ENCODE peak calls at places on chromosome 4, in five cellular contexts. One of them, this sample, is unnamed.
A peak's percentile ranks its signal among the peaks of the same experiment; 100 is the strongest.

GRCh38 chr4:74202062-74202586 is 44.2 kb downstream of the MTHFD2L start:
- DNase-seq in body of pancreas: peak; percentile 24
- DNase-seq in naive thymus-derived CD8-positive, alpha-beta T cell: no peak
- DNase-seq in NCI-H345: no peak
- DNase-seq in stimulated activated CD4-positive, alpha-beta T cell treated with anti-CD3 and anti-CD28 coated beads, Interleukin-1b, Interleukin-23, amount 100 ng/mL, for 1 hour: no peak
- DNase-seq in this sample: no peak

GRCh38 chr4:7366958-7367353 is 67.8 kb downstream of the PSAPL1 start:
- DNase-seq in NCI-H345: no peak
- DNase-seq in naive thymus-derived CD8-positive, alpha-beta T cell: no peak
- DNase-seq in stimulated activated CD4-positive, alpha-beta T cell treated with anti-CD3 and anti-CD28 coated beads, Interleukin-1b, Interleukin-23, amount 100 ng/mL, for 1 hour: no peak
- DNase-seq in body of pancreas: no peak
- DNase-seq in this sample: no peak

GRCh38 chr4:176791591-176792347 is 953 bp downstream of the VEGFC start:
- DNase-seq in naive thymus-derived CD8-positive, alpha-beta T cell: no peak
- DNase-seq in body of pancreas: peak; percentile 16
- DNase-seq in stimulated activated CD4-positive, alpha-beta T cell treated with anti-CD3 and anti-CD28 coated beads, Interleukin-1b, Interleukin-23, amount 100 ng/mL, for 1 hour: no peak
- DNase-seq in NCI-H345: no peak
- DNase-seq in this sample: peak; percentile 7

GRCh38 chr4:71126719-71127118 is 133.3 kb downstream of the DCK start:
- DNase-seq in stimulated activated CD4-positive, alpha-beta T cell treated with anti-CD3 and anti-CD28 coated beads, Interleukin-1b, Interleukin-23, amount 100 ng/mL, for 1 hour: no peak
- DNase-seq in body of pancreas: no peak
- DNase-seq in naive thymus-derived CD8-positive, alpha-beta T cell: no peak
- DNase-seq in NCI-H345: no peak
- DNase-seq in this sample: peak; percentile 56

GRCh38 chr4:183746305-183747229 is 87.5 kb downstream of the TRAPPC11 start:
- DNase-seq in NCI-H345: no peak
- DNase-seq in body of pancreas: no peak
- DNase-seq in naive thymus-derived CD8-positive, alpha-beta T cell: no peak
- DNase-seq in stimulated activated CD4-positive, alpha-beta T cell treated with anti-CD3 and anti-CD28 coated beads, Interleukin-1b, Interleukin-23, amount 100 ng/mL, for 1 hour: no peak
- DNase-seq in this sample: no peak

GRCh38 chr4:2835978-2836377 is 7.7 kb upstream of the ADD1 start:
- DNase-seq in NCI-H345: no peak
- DNase-seq in naive thymus-derived CD8-positive, alpha-beta T cell: no peak
- DNase-seq in stimulated activated CD4-positive, alpha-beta T cell treated with anti-CD3 and anti-CD28 coated beads, Interleukin-1b, Interleukin-23, amount 100 ng/mL, for 1 hour: no peak
- DNase-seq in body of pancreas: no peak
- DNase-seq in this sample: no peak

GRCh38 chr4:104860227-104861123 is 286.2 kb upstream of the TET2 start:
- DNase-seq in stimulated activated CD4-positive, alpha-beta T cell treated with anti-CD3 and anti-CD28 coated beads, Interleukin-1b, Interleukin-23, amount 100 ng/mL, for 1 hour: no peak
- DNase-seq in naive thymus-derived CD8-positive, alpha-beta T cell: no peak
- DNase-seq in NCI-H345: peak; percentile 77
- DNase-seq in body of pancreas: peak; percentile 73
- DNase-seq in this sample: peak; percentile 57

GRCh38 chr4:66693694-66694093 is 851.6 kb downstream of the CENPC start:
- DNase-seq in body of pancreas: no peak
- DNase-seq in naive thymus-derived CD8-positive, alpha-beta T cell: no peak
- DNase-seq in stimulated activated CD4-positive, alpha-beta T cell treated with anti-CD3 and anti-CD28 coated beads, Interleukin-1b, Interleukin-23, amount 100 ng/mL, for 1 hour: no peak
- DNase-seq in NCI-H345: no peak
- DNase-seq in this sample: no peak

GRCh38 chr4:155532373-155532772 is 134.3 kb upstream of the GUCY1A1 start:
- DNase-seq in naive thymus-derived CD8-positive, alpha-beta T cell: no peak
- DNase-seq in NCI-H345: no peak
- DNase-seq in body of pancreas: no peak
- DNase-seq in stimulated activated CD4-positive, alpha-beta T cell treated with anti-CD3 and anti-CD28 coated beads, Interleukin-1b, Interleukin-23, amount 100 ng/mL, for 1 hour: no peak
- DNase-seq in this sample: no peak

GRCh38 chr4:52751349-52751911 is at the start of gene ERVMER34-1:
- DNase-seq in stimulated activated CD4-positive, alpha-beta T cell treated with anti-CD3 and anti-CD28 coated beads, Interleukin-1b, Interleukin-23, amount 100 ng/mL, for 1 hour: no peak
- DNase-seq in NCI-H345: no peak
- DNase-seq in naive thymus-derived CD8-positive, alpha-beta T cell: no peak
- DNase-seq in body of pancreas: peak; percentile 85
- DNase-seq in this sample: peak; percentile 61

GRCh38 chr4:55396305-55397023 is 707 bp downstream of the TMEM165 start:
- DNase-seq in body of pancreas: peak; percentile 61
- DNase-seq in naive thymus-derived CD8-positive, alpha-beta T cell: peak; percentile 22
- DNase-seq in stimulated activated CD4-positive, alpha-beta T cell treated with anti-CD3 and anti-CD28 coated beads, Interleukin-1b, Interleukin-23, amount 100 ng/mL, for 1 hour: no peak
- DNase-seq in NCI-H345: peak; percentile 14
- DNase-seq in this sample: peak; percentile 40

GRCh38 chr4:169293343-169294176 is 22.8 kb upstream of the SH3RF1 start:
- DNase-seq in stimulated activated CD4-positive, alpha-beta T cell treated with anti-CD3 and anti-CD28 coated beads, Interleukin-1b, Interleukin-23, amount 100 ng/mL, for 1 hour: no peak
- DNase-seq in naive thymus-derived CD8-positive, alpha-beta T cell: no peak
- DNase-seq in NCI-H345: no peak
- DNase-seq in body of pancreas: no peak
- DNase-seq in this sample: no peak

GRCh38 chr4:77433102-77433733 is 172.4 kb upstream of the CXCL13 start:
- DNase-seq in NCI-H345: peak; percentile 42
- DNase-seq in body of pancreas: peak; percentile 15
- DNase-seq in stimulated activated CD4-positive, alpha-beta T cell treated with anti-CD3 and anti-CD28 coated beads, Interleukin-1b, Interleukin-23, amount 100 ng/mL, for 1 hour: no peak
- DNase-seq in naive thymus-derived CD8-positive, alpha-beta T cell: no peak
- DNase-seq in this sample: peak; percentile 20

GRCh38 chr4:170083546-170083945 is 6.2 kb downstream of the AADAT start:
- DNase-seq in body of pancreas: no peak
- DNase-seq in NCI-H345: no peak
- DNase-seq in stimulated activated CD4-positive, alpha-beta T cell treated with anti-CD3 and anti-CD28 coated beads, Interleukin-1b, Interleukin-23, amount 100 ng/mL, for 1 hour: no peak
- DNase-seq in naive thymus-derived CD8-positive, alpha-beta T cell: no peak
- DNase-seq in this sample: no peak

GRCh38 chr4:73593631-73594241 is 26.5 kb downstream of the RASSF6 start:
- DNase-seq in body of pancreas: peak; percentile 29
- DNase-seq in naive thymus-derived CD8-positive, alpha-beta T cell: no peak
- DNase-seq in stimulated activated CD4-positive, alpha-beta T cell treated with anti-CD3 and anti-CD28 coated beads, Interleukin-1b, Interleukin-23, amount 100 ng/mL, for 1 hour: no peak
- DNase-seq in NCI-H345: no peak
- DNase-seq in this sample: no peak

GRCh38 chr4:100540156-100540555 is 22.3 kb upstream of the EMCN start:
- DNase-seq in naive thymus-derived CD8-positive, alpha-beta T cell: no peak
- DNase-seq in stimulated activated CD4-positive, alpha-beta T cell treated with anti-CD3 and anti-CD28 coated beads, Interleukin-1b, Interleukin-23, amount 100 ng/mL, for 1 hour: no peak
- DNase-seq in body of pancreas: no peak
- DNase-seq in NCI-H345: no peak
- DNase-seq in this sample: no peak

GRCh38 chr4:37802068-37802666 is 24.3 kb upstream of the PGM2 start:
- DNase-seq in stimulated activated CD4-positive, alpha-beta T cell treated with anti-CD3 and anti-CD28 coated beads, Interleukin-1b, Interleukin-23, amount 100 ng/mL, for 1 hour: no peak
- DNase-seq in body of pancreas: peak; percentile 81
- DNase-seq in naive thymus-derived CD8-positive, alpha-beta T cell: no peak
- DNase-seq in NCI-H345: peak; percentile 68
- DNase-seq in this sample: peak; percentile 70

GRCh38 chr4:92111493-92111892 is 192.3 kb upstream of the GRID2 start:
- DNase-seq in stimulated activated CD4-positive, alpha-beta T cell treated with anti-CD3 and anti-CD28 coated beads, Interleukin-1b, Interleukin-23, amount 100 ng/mL, for 1 hour: no peak
- DNase-seq in naive thymus-derived CD8-positive, alpha-beta T cell: no peak
- DNase-seq in NCI-H345: no peak
- DNase-seq in body of pancreas: no peak
- DNase-seq in this sample: no peak

GRCh38 chr4:174595141-174595929 is 73.0 kb upstream of the HPGD start:
- DNase-seq in NCI-H345: no peak
- DNase-seq in naive thymus-derived CD8-positive, alpha-beta T cell: no peak
- DNase-seq in body of pancreas: no peak
- DNase-seq in stimulated activated CD4-positive, alpha-beta T cell treated with anti-CD3 and anti-CD28 coated beads, Interleukin-1b, Interleukin-23, amount 100 ng/mL, for 1 hour: no peak
- DNase-seq in this sample: no peak

GRCh38 chr4:30103455-30103854 is 616.7 kb upstream of the PCDH7 start:
- DNase-seq in NCI-H345: no peak
- DNase-seq in body of pancreas: no peak
- DNase-seq in stimulated activated CD4-positive, alpha-beta T cell treated with anti-CD3 and anti-CD28 coated beads, Interleukin-1b, Interleukin-23, amount 100 ng/mL, for 1 hour: no peak
- DNase-seq in naive thymus-derived CD8-positive, alpha-beta T cell: no peak
- DNase-seq in this sample: no peak

GRCh38 chr4:174631901-174632758 is 109.8 kb upstream of the HPGD start:
- DNase-seq in NCI-H345: peak; percentile 21
- DNase-seq in stimulated activated CD4-positive, alpha-beta T cell treated with anti-CD3 and anti-CD28 coated beads, Interleukin-1b, Interleukin-23, amount 100 ng/mL, for 1 hour: no peak
- DNase-seq in body of pancreas: no peak
- DNase-seq in naive thymus-derived CD8-positive, alpha-beta T cell: no peak
- DNase-seq in this sample: peak; percentile 12

GRCh38 chr4:185244763-185245162 is 35.4 kb downstream of the SNX25 start:
- DNase-seq in NCI-H345: no peak
- DNase-seq in body of pancreas: no peak
- DNase-seq in naive thymus-derived CD8-positive, alpha-beta T cell: no peak
- DNase-seq in stimulated activated CD4-positive, alpha-beta T cell treated with anti-CD3 and anti-CD28 coated beads, Interleukin-1b, Interleukin-23, amount 100 ng/mL, for 1 hour: no peak
- DNase-seq in this sample: no peak

GRCh38 chr4:84688605-84689004 is 105.7 kb downstream of the CDS1 start:
- DNase-seq in naive thymus-derived CD8-positive, alpha-beta T cell: no peak
- DNase-seq in stimulated activated CD4-positive, alpha-beta T cell treated with anti-CD3 and anti-CD28 coated beads, Interleukin-1b, Interleukin-23, amount 100 ng/mL, for 1 hour: no peak
- DNase-seq in NCI-H345: no peak
- DNase-seq in body of pancreas: no peak
- DNase-seq in this sample: no peak

GRCh38 chr4:138938371-138938699 is 77.2 kb upstream of the NOCT start:
- DNase-seq in stimulated activated CD4-positive, alpha-beta T cell treated with anti-CD3 and anti-CD28 coated beads, Interleukin-1b, Interleukin-23, amount 100 ng/mL, for 1 hour: no peak
- DNase-seq in NCI-H345: peak; percentile 11
- DNase-seq in naive thymus-derived CD8-positive, alpha-beta T cell: no peak
- DNase-seq in body of pancreas: no peak
- DNase-seq in this sample: no peak

GRCh38 chr4:151649461-151649860 is 111.3 kb downstream of the GATB start:
- DNase-seq in stimulated activated CD4-positive, alpha-beta T cell treated with anti-CD3 and anti-CD28 coated beads, Interleukin-1b, Interleukin-23, amount 100 ng/mL, for 1 hour: no peak
- DNase-seq in NCI-H345: no peak
- DNase-seq in body of pancreas: no peak
- DNase-seq in naive thymus-derived CD8-positive, alpha-beta T cell: no peak
- DNase-seq in this sample: no peak

GRCh38 chr4:173399016-173399415 is at the start of gene SCRG1:
- DNase-seq in NCI-H345: no peak
- DNase-seq in naive thymus-derived CD8-positive, alpha-beta T cell: no peak
- DNase-seq in body of pancreas: no peak
- DNase-seq in stimulated activated CD4-positive, alpha-beta T cell treated with anti-CD3 and anti-CD28 coated beads, Interleukin-1b, Interleukin-23, amount 100 ng/mL, for 1 hour: no peak
- DNase-seq in this sample: no peak

GRCh38 chr4:173802714-173803022 is 272.6 kb upstream of the HAND2 start:
- DNase-seq in naive thymus-derived CD8-positive, alpha-beta T cell: no peak
- DNase-seq in body of pancreas: no peak
- DNase-seq in NCI-H345: no peak
- DNase-seq in stimulated activated CD4-positive, alpha-beta T cell treated with anti-CD3 and anti-CD28 coated beads, Interleukin-1b, Interleukin-23, amount 100 ng/mL, for 1 hour: no peak
- DNase-seq in this sample: no peak

GRCh38 chr4:146790515-146790914 is 151.8 kb downstream of the POU4F2 start:
- DNase-seq in stimulated activated CD4-positive, alpha-beta T cell treated with anti-CD3 and anti-CD28 coated beads, Interleukin-1b, Interleukin-23, amount 100 ng/mL, for 1 hour: no peak
- DNase-seq in body of pancreas: no peak
- DNase-seq in naive thymus-derived CD8-positive, alpha-beta T cell: no peak
- DNase-seq in NCI-H345: no peak
- DNase-seq in this sample: peak; percentile 17

GRCh38 chr4:110091426-110091825 is 107.0 kb downstream of the ELOVL6 start:
- DNase-seq in NCI-H345: no peak
- DNase-seq in body of pancreas: no peak
- DNase-seq in naive thymus-derived CD8-positive, alpha-beta T cell: no peak
- DNase-seq in stimulated activated CD4-positive, alpha-beta T cell treated with anti-CD3 and anti-CD28 coated beads, Interleukin-1b, Interleukin-23, amount 100 ng/mL, for 1 hour: no peak
- DNase-seq in this sample: no peak

GRCh38 chr4:106659386-106659785 is 290.8 kb upstream of the GIMD1 start:
- DNase-seq in stimulated activated CD4-positive, alpha-beta T cell treated with anti-CD3 and anti-CD28 coated beads, Interleukin-1b, Interleukin-23, amount 100 ng/mL, for 1 hour: no peak
- DNase-seq in body of pancreas: no peak
- DNase-seq in naive thymus-derived CD8-positive, alpha-beta T cell: no peak
- DNase-seq in NCI-H345: no peak
- DNase-seq in this sample: no peak